ENCODE peak calls at places on chromosomes 6 and 20, in six cellular contexts. A, W, R, P, M and C are unnamed samples. For H3K4me1, the result is how much of the 10 kb centered on the place peaks cover.

GRCh38 chr6:142671791-142672190 is 273.2 kb downstream of the HIVEP2 start:
- DNase-seq in A (no peak), W (no peak), R (no peak), P (no peak), M (no peak), C (no peak)

GRCh38 chr6:5151955-5152401 is 66.8 kb downstream of the PPP1R3G start:
- DNase-seq in A (no peak), W (no peak), R (no peak), P (no peak), M (peak), C (no peak)

GRCh38 chr6:168355716-168356522 is 36.3 kb upstream of the DACT2 start:
- DNase-seq in A (peak), W (peak), R (peak), P (no peak), M (no peak), C (no peak)

GRCh38 chr20:3706774-3707507 is 5.5 kb downstream of the SIGLEC1 start:
- DNase-seq in A (peak), W (no peak), R (no peak), P (peak), M (peak), C (no peak)

GRCh38 chr6:14280766-14281293 is 163.3 kb downstream of the CD83 start:
- DNase-seq in A (no peak), W (no peak), R (no peak), P (no peak), M (no peak), C (no peak)

GRCh38 chr6:43904311-43905123 is 134.5 kb downstream of the VEGFA start:
- DNase-seq in A (no peak), W (no peak), R (no peak), P (no peak), M (peak), C (no peak)

GRCh38 chr6:91273729-91274128 is 686.9 kb upstream of the MAP3K7 start:
- DNase-seq in A (peak), W (no peak), R (no peak), P (no peak), M (no peak), C (no peak)

GRCh38 chr20:12748359-12748994 is 260.3 kb upstream of the SPTLC3 start:
- DNase-seq in A (no peak), W (no peak), R (no peak), P (no peak), M (no peak), C (no peak)

GRCh38 chr6:145532361-145532760 is 203.0 kb downstream of the EPM2A start:
- DNase-seq in A (no peak), W (no peak), R (no peak), P (no peak), M (no peak), C (no peak)

GRCh38 chr6:39769012-39769411 is 23.2 kb upstream of the DAAM2 start:
- DNase-seq in A (no peak), W (no peak), R (no peak), P (no peak), M (no peak), C (no peak)

GRCh38 chr20:18001131-18001921 is 32.5 kb downstream of the MGME1 start:
- DNase-seq in A (peak), W (no peak), R (peak), P (peak), M (peak), C (peak)

GRCh38 chr20:57835462-57836455 is 125.9 kb upstream of the PMEPA1 start:
- DNase-seq in A (no peak), W (no peak), R (no peak), P (no peak), M (no peak), C (no peak)

GRCh38 chr6:159169193-159169555 is at the start of gene FNDC1:
- DNase-seq in A (no peak), W (peak), R (no peak), P (peak), M (no peak), C (peak)

GRCh38 chr20:31890646-31891045 is 20.2 kb downstream of the TTLL9 start:
- DNase-seq in A (no peak), W (no peak), R (no peak), P (no peak), M (no peak), C (no peak)

GRCh38 chr6:151109361-151109760 is 130.4 kb upstream of the AKAP12 start:
- DNase-seq in A (no peak), W (no peak), R (no peak), P (no peak), M (peak), C (no peak)

GRCh38 chr6:465531-466348 is 74.2 kb downstream of the IRF4 start:
- DNase-seq in A (no peak), W (no peak), R (no peak), P (no peak), M (no peak), C (no peak)

GRCh38 chr6:113120577-113121285 is 736.4 kb upstream of the MARCKS start:
- DNase-seq in A (peak), W (no peak), R (no peak), P (no peak), M (peak), C (no peak)

GRCh38 chr6:74936886-74937285 is 269.0 kb downstream of the COL12A1 start:
- DNase-seq in A (no peak), W (no peak), R (no peak), P (no peak), M (peak), C (no peak)

DNA sequence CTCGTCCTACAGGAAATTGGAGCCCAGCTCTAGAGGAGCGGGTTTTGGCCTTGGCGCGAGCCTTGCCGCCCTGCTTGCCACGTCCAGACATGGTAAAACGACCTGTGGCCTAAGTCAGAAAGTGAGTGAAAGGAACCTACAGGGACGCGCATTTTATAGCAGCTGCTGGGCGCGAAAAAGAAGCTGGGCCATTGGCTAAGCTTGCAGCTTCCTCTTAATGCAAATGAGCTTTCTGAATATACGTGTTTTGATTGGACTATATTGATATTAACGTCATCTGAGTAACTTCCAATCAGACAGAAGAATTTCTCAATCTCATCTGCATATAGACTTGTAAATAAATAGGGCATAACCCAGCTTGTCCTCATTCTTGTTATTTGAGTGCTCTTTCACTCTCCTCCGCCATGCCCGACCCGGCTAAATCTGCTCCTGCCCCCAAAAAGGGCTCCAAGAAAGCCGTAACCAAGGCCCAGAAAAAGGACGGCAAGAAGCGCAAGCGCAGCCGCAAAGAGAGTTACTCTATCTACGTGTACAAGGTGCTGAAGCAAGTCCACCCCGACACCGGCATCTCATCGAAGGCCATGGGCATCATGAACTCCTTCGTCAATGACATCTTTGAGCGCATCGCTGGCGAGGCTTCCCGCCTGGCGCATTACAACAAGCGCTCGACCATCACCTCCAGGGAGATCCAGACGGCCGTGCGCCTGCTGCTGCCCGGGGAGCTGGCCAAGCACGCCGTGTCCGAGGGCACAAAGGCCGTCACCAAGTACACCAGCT is 18.9 kb downstream of the OR2B2 start:
- DNase-seq in A (peak), W (peak), R (peak), P (peak), M (peak), C (peak)
- H3K4me1 ChIP-seq in A (under half), W (under half), R (under half), P (under half), M (under half), C (under half)

GRCh38 chr6:157445277-157445676 is 64.3 kb downstream of the ZDHHC14 start:
- DNase-seq in A (no peak), W (no peak), R (no peak), P (no peak), M (no peak), C (no peak)
- H3K4me3 ChIP-seq in A (no peak), W (no peak), R (no peak), P (no peak), M (no peak), C (no peak)

GRCh38 chr20:38875170-38875993 is 50.8 kb upstream of the FAM83D start:
- DNase-seq in A (peak), W (peak), R (no peak), P (no peak), M (no peak), C (no peak)

GRCh38 chr20:38877483-38877882 is 48.7 kb upstream of the FAM83D start:
- DNase-seq in A (no peak), W (no peak), R (no peak), P (no peak), M (no peak), C (no peak)

GRCh38 chr20:38881806-38882440 is 44.3 kb upstream of the FAM83D start:
- DNase-seq in A (no peak), W (no peak), R (no peak), P (no peak), M (no peak), C (no peak)

GRCh38 chr20:38880952-38881735 is 45.1 kb upstream of the FAM83D start:
- DNase-seq in A (no peak), W (no peak), R (no peak), P (no peak), M (no peak), C (no peak)

GRCh38 chr20:38878798-38879197 is 47.4 kb upstream of the FAM83D start:
- DNase-seq in A (peak), W (no peak), R (no peak), P (no peak), M (peak), C (no peak)
- H3K4me1 ChIP-seq in A (under half), W (under half), R (under half), P (under half), M (under half), C (under half)

GRCh38 chr6:1553562-1554088 is 56.1 kb upstream of the FOXC1 start:
- DNase-seq in A (no peak), W (no peak), R (no peak), P (no peak), M (no peak), C (no peak)
- H3K4me3 ChIP-seq in A (no peak), W (no peak), R (no peak), P (peak), M (no peak), C (no peak)

DNA sequence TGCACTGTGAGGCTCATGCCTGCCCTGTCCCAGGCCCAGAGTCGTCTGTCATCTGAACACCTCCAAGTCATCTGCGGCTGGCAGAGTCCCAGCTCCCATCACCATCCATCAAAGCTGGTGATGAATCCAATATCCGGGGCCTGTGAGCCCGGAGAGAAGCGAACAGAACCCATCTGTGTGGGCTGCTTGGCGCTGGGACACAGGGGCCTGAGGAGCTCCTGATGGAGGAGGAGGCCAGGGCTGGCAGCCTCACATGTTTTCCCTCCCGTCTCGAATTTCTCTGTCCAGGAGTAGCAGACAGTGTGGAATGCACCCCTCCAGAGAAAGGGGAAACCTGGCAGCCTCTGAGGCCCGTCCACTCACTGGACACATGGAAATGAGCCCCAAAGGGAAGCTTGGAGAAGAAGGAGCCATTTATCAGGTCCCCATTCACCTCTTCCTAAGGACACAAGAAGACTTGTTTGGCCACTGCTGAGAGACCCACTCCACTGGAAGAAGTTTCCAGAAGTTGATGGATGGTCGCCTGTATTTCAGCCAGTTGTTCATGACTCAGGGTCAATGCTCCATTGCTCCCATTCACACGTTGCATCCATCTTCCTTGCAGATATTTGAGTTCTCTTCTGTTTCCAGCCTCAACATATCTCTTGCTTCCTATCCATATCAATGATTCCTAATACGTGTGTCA is 307.5 kb upstream of the SULF2 start:
- DNase-seq in A (no peak), W (no peak), R (no peak), P (no peak), M (peak), C (no peak)
- H3K4me1 ChIP-seq in A (under half), W (under half), R (under half), P (under half), M (under half), C (under half)

GRCh38 chr6:137707590-137708360 is 159.3 kb upstream of the TNFAIP3 start:
- DNase-seq in A (peak), W (peak), R (peak), P (peak), M (peak), C (peak)
- H3K4me3 ChIP-seq in A (peak), W (no peak), R (no peak), P (no peak), M (no peak), C (peak)

GRCh38 chr6:36916159-36916558 is 30.4 kb downstream of the C6orf89 start:
- DNase-seq in A (no peak), W (no peak), R (no peak), P (no peak), M (peak), C (no peak)

GRCh38 chr6:36924131-36924530 is 30.4 kb upstream of the PI16 start:
- DNase-seq in A (no peak), W (no peak), R (no peak), P (no peak), M (peak), C (no peak)

GRCh38 chr6:36920546-36920945 is 34.0 kb upstream of the PI16 start:
- DNase-seq in A (no peak), W (no peak), R (no peak), P (no peak), M (no peak), C (no peak)

GRCh38 chr6:36917541-36918193 is 31.9 kb downstream of the C6orf89 start:
- DNase-seq in A (peak), W (no peak), R (no peak), P (peak), M (peak), C (peak)

GRCh38 chr6:36920049-36920448 is 34.3 kb downstream of the C6orf89 start:
- DNase-seq in A (peak), W (no peak), R (peak), P (no peak), M (no peak), C (no peak)
- H3K4me1 ChIP-seq in A (under half), W (under half), R (under half), P (under half), M (under half), C (half or more)

GRCh38 chr6:130967502-130968469 is 95.3 kb downstream of the EPB41L2 start:
- DNase-seq in A (no peak), W (no peak), R (no peak), P (no peak), M (peak), C (no peak)

GRCh38 chr6:130966581-130966980 is 96.5 kb downstream of the EPB41L2 start:
- DNase-seq in A (no peak), W (no peak), R (no peak), P (no peak), M (no peak), C (no peak)

GRCh38 chr6:130970839-130971410 is 92.1 kb downstream of the EPB41L2 start:
- DNase-seq in A (no peak), W (no peak), R (no peak), P (no peak), M (peak), C (no peak)

GRCh38 chr6:130969807-130970491 is 93.1 kb downstream of the EPB41L2 start:
- DNase-seq in A (peak), W (no peak), R (no peak), P (no peak), M (no peak), C (no peak)

GRCh38 chr6:130968486-130968885 is 94.6 kb downstream of the EPB41L2 start:
- DNase-seq in A (no peak), W (no peak), R (no peak), P (no peak), M (peak), C (no peak)
- H3K4me3 ChIP-seq in A (peak), W (no peak), R (no peak), P (peak), M (peak), C (peak)

GRCh38 chr6:35025241-35026188 is 115.6 kb downstream of the TCP11 start:
- DNase-seq in A (no peak), W (no peak), R (no peak), P (no peak), M (no peak), C (no peak)

GRCh38 chr6:35021014-35021413 is 120.1 kb downstream of the TCP11 start:
- DNase-seq in A (peak), W (no peak), R (no peak), P (peak), M (no peak), C (no peak)

GRCh38 chr6:35024601-35025054 is 116.5 kb downstream of the TCP11 start:
- DNase-seq in A (peak), W (peak), R (no peak), P (peak), M (peak), C (peak)

GRCh38 chr6:35023601-35024000 is 117.5 kb downstream of the TCP11 start:
- DNase-seq in A (no peak), W (no peak), R (no peak), P (no peak), M (no peak), C (no peak)

GRCh38 chr6:35023091-35023490 is 118.0 kb downstream of the TCP11 start:
- DNase-seq in A (no peak), W (no peak), R (no peak), P (no peak), M (no peak), C (no peak)
- H3K4me1 ChIP-seq in A (half or more), W (under half), R (under half), P (under half), M (under half), C (half or more)

GRCh38 chr20:34626978-34627377 is 49.9 kb downstream of the PIGU start:
- DNase-seq in A (no peak), W (no peak), R (no peak), P (no peak), M (no peak), C (no peak)
- H3K4me3 ChIP-seq in A (no peak), W (no peak), R (no peak), P (no peak), M (no peak), C (no peak)